ENCODE peak calls at places on chromosomes 11 and 22, in seven cellular contexts. One of them, this sample, is unnamed.

GRCh38 chr11:46099973-46100335 is 21.3 kb downstream of the PHF21A start:
- DNase-seq in tibial nerve: no peak
- DNase-seq in RWPE1: no peak
- DNase-seq in HEK293T: no peak
- DNase-seq in activated naive CD4-positive, alpha-beta T cell: no peak
- DNase-seq in T-helper 17 cell: no peak
- DNase-seq in progenitor cell of endocrine pancreas: no peak
- DNase-seq in this sample: no peak

GRCh38 chr22:31556627-31557203 is 60.4 kb downstream of the SFI1 start:
- DNase-seq in HEK293T: peak
- DNase-seq in tibial nerve: peak
- DNase-seq in RWPE1: peak
- DNase-seq in T-helper 17 cell: no peak
- DNase-seq in progenitor cell of endocrine pancreas: no peak
- DNase-seq in activated naive CD4-positive, alpha-beta T cell: no peak
- DNase-seq in this sample: no peak

GRCh38 chr22:23057331-23057730 is 13.0 kb upstream of the GNAZ start:
- DNase-seq in T-helper 17 cell: no peak
- DNase-seq in activated naive CD4-positive, alpha-beta T cell: no peak
- DNase-seq in RWPE1: no peak
- DNase-seq in HEK293T: no peak
- DNase-seq in tibial nerve: no peak
- DNase-seq in progenitor cell of endocrine pancreas: no peak
- DNase-seq in this sample: no peak

GRCh38 chr11:116605543-116605942 is 167.2 kb downstream of the BUD13 start:
- DNase-seq in T-helper 17 cell: no peak
- DNase-seq in tibial nerve: no peak
- DNase-seq in progenitor cell of endocrine pancreas: peak
- DNase-seq in HEK293T: peak
- DNase-seq in activated naive CD4-positive, alpha-beta T cell: no peak
- DNase-seq in RWPE1: peak
- DNase-seq in this sample: peak

GRCh38 chr11:13445588-13445987 is 17.4 kb downstream of the BTBD10 start:
- DNase-seq in tibial nerve: no peak
- DNase-seq in HEK293T: no peak
- DNase-seq in activated naive CD4-positive, alpha-beta T cell: no peak
- DNase-seq in T-helper 17 cell: no peak
- DNase-seq in RWPE1: no peak
- DNase-seq in progenitor cell of endocrine pancreas: no peak
- DNase-seq in this sample: no peak

GRCh38 chr11:72075109-72075508 is 5.2 kb downstream of the NUMA1 start:
- DNase-seq in T-helper 17 cell: no peak
- DNase-seq in HEK293T: no peak
- DNase-seq in RWPE1: no peak
- DNase-seq in progenitor cell of endocrine pancreas: no peak
- DNase-seq in tibial nerve: peak
- DNase-seq in activated naive CD4-positive, alpha-beta T cell: no peak
- DNase-seq in this sample: peak

GRCh38 chr22:29369460-29369859 is 18.9 kb downstream of the AP1B1 start:
- DNase-seq in progenitor cell of endocrine pancreas: no peak
- DNase-seq in tibial nerve: peak
- DNase-seq in activated naive CD4-positive, alpha-beta T cell: no peak
- DNase-seq in RWPE1: no peak
- DNase-seq in HEK293T: peak
- DNase-seq in T-helper 17 cell: no peak
- DNase-seq in this sample: no peak

GRCh38 chr22:43060213-43060612 is 29.0 kb downstream of the TTLL1 start:
- DNase-seq in HEK293T: peak
- DNase-seq in RWPE1: no peak
- DNase-seq in T-helper 17 cell: no peak
- DNase-seq in activated naive CD4-positive, alpha-beta T cell: peak
- DNase-seq in tibial nerve: peak
- DNase-seq in progenitor cell of endocrine pancreas: peak
- DNase-seq in this sample: no peak

GRCh38 chr11:63709336-63709735 is 28.0 kb downstream of the RTN3 start:
- DNase-seq in progenitor cell of endocrine pancreas: no peak
- DNase-seq in RWPE1: no peak
- DNase-seq in HEK293T: no peak
- DNase-seq in T-helper 17 cell: no peak
- DNase-seq in activated naive CD4-positive, alpha-beta T cell: no peak
- DNase-seq in tibial nerve: no peak
- DNase-seq in this sample: no peak

GRCh38 chr11:37914859-37915258 is 1316.8 kb upstream of the RAG2 start:
- DNase-seq in progenitor cell of endocrine pancreas: no peak
- DNase-seq in activated naive CD4-positive, alpha-beta T cell: no peak
- DNase-seq in T-helper 17 cell: no peak
- DNase-seq in RWPE1: no peak
- DNase-seq in HEK293T: no peak
- DNase-seq in tibial nerve: no peak
- DNase-seq in this sample: no peak

GRCh38 chr22:19658967-19659804 is 55.1 kb upstream of the SEPTIN5 start:
- DNase-seq in tibial nerve: no peak
- DNase-seq in progenitor cell of endocrine pancreas: no peak
- DNase-seq in HEK293T: no peak
- DNase-seq in T-helper 17 cell: no peak
- DNase-seq in activated naive CD4-positive, alpha-beta T cell: no peak
- DNase-seq in RWPE1: no peak
- DNase-seq in this sample: no peak

GRCh38 chr11:69852051-69852450 is 32.8 kb upstream of the FGF3 start:
- DNase-seq in HEK293T: no peak
- DNase-seq in progenitor cell of endocrine pancreas: no peak
- DNase-seq in RWPE1: no peak
- DNase-seq in T-helper 17 cell: no peak
- DNase-seq in tibial nerve: no peak
- DNase-seq in activated naive CD4-positive, alpha-beta T cell: no peak
- DNase-seq in this sample: no peak

This sample was measured in KG1.